ENCODE peak calls at places on chromosomes 11 and 22, in five cellular contexts. T is endothelial cell; X is kidney tubule cell; Z is stimulated activated CD4-positive, alpha-beta T cell treated with anti-CD3 and anti-CD28 coated beads, Interleukin-15, amount 100 ng/mL, for 1 hour; H is fibroblast of the conjunctiva. Q is an unnamed sample.

GRCh38 chr22:41537203-41537602 is 7.1 kb downstream of the POLR3H start:
- DNase-seq in T (no peak), X (no peak), H (no peak), Z (no peak), Q (no peak)

GRCh38 chr11:93858376-93858775 is 8.0 kb upstream of the VSTM5 start:
- DNase-seq in T (no peak), H (no peak), Z (no peak), X (no peak), Q (no peak)

GRCh38 chr22:38792833-38793232 is 1.1 kb downstream of the DNAL4 start:
- DNase-seq in X (peak; percentile 62), Z (no peak), T (no peak), H (no peak), Q (no peak)

GRCh38 chr11:14376920-14377319 is 17.9 kb upstream of the RRAS2 start:
- DNase-seq in Z (no peak), T (no peak), H (no peak), X (peak; percentile 93), Q (no peak)

GRCh38 chr22:29998627-29999026 is 81.6 kb upstream of the HORMAD2 start:
- DNase-seq in Z (no peak), H (no peak), T (no peak), X (peak; percentile 39), Q (no peak)

GRCh38 chr11:35042906-35043305 is 96.1 kb upstream of the CD44 start:
- DNase-seq in Z (no peak), T (no peak), X (no peak), H (no peak), Q (no peak)

GRCh38 chr11:78567209-78567608 is 7.5 kb downstream of the NARS2 start:
- DNase-seq in T (no peak), X (peak; percentile 92), H (no peak), Z (no peak), Q (no peak)

GRCh38 chr22:23822101-23822671 is 16.6 kb downstream of the DERL3 start:
- DNase-seq in T (no peak), Z (no peak), X (no peak), H (no peak), Q (no peak)

GRCh38 chr11:123519055-123519796 is 89.2 kb downstream of the GRAMD1B start:
- DNase-seq in H (no peak), X (peak; percentile 38), Z (no peak), T (no peak), Q (no peak)

GRCh38 chr11:122146475-122146874 is 30.5 kb upstream of the BLID start:
- DNase-seq in H (no peak), Z (no peak), T (no peak), X (peak; percentile 49), Q (no peak)

GRCh38 chr11:65899356-65900124 is 648 bp downstream of the FOSL1 start:
- DNase-seq in T (peak; percentile 49), H (no peak), Z (peak; percentile 73), X (peak; percentile 92), Q (peak; percentile 70)

GRCh38 chr11:64482588-64482987 is 108.4 kb upstream of the SLC22A12 start:
- DNase-seq in H (no peak), T (no peak), X (no peak), Z (no peak), Q (no peak)

GRCh38 chr11:3684129-3684685 is 13.0 kb upstream of the CHRNA10 start:
- DNase-seq in Z (no peak), H (no peak), X (no peak), T (no peak), Q (no peak)

GRCh38 chr11:34837246-34837856 is 78.8 kb downstream of the APIP start:
- DNase-seq in H (no peak), X (no peak), T (no peak), Z (no peak), Q (no peak)

GRCh38 chr11:85779956-85780640 is 30.8 kb downstream of the SYTL2 start:
- DNase-seq in T (no peak), Z (no peak), H (no peak), X (no peak), Q (no peak)

GRCh38 chr22:36505998-36506635 is 723 bp downstream of the FOXRED2 start:
- DNase-seq in H (no peak), X (no peak), T (no peak), Z (no peak), Q (no peak)

GRCh38 chr11:16986434-16987204 is 27.6 kb downstream of the PLEKHA7 start:
- DNase-seq in X (peak; percentile 82), T (no peak), H (no peak), Z (peak; percentile 5), Q (peak; percentile 16)

GRCh38 chr22:19565382-19565902 is 41.2 kb upstream of the CLDN5 start:
- DNase-seq in Z (no peak), X (no peak), H (no peak), T (no peak), Q (no peak)

GRCh38 chr11:119681537-119681936 is 47.5 kb downstream of the NECTIN1 start:
- DNase-seq in Z (no peak), X (no peak), T (no peak), H (no peak), Q (no peak)

GRCh38 chr11:5992150-5992549 is 5.4 kb upstream of the OR52L1 start:
- DNase-seq in T (no peak), X (no peak), H (no peak), Z (no peak), Q (no peak)

GRCh38 chr11:128421577-128421976 is 165.8 kb downstream of the ETS1 start:
- DNase-seq in H (no peak), T (no peak), Z (no peak), X (peak; percentile 57), Q (no peak)